ENCODE peak calls at places on chromosomes 3 and 15, in five cellular contexts. C, S, E, U and K are unnamed samples.

GRCh38 chr3:188605231-188605630 is 451.3 kb downstream of the LPP start:
- DNase-seq in S (no peak), E (no peak), U (no peak), C (no peak), K (no peak)

GRCh38 chr3:182741214-182741613 is 52.1 kb upstream of the ATP11B start:
- DNase-seq in S (no peak), E (no peak), C (no peak), U (no peak), K (no peak)

GRCh38 chr3:42660898-42661297 is 7.4 kb downstream of the ZBTB47 start:
- DNase-seq in E (no peak), S (no peak), U (no peak), C (peak; percentile 43), K (no peak)

GRCh38 chr3:18019178-18019530 is 276.7 kb upstream of the TBC1D5 start:
- DNase-seq in U (no peak), S (no peak), C (no peak), E (no peak), K (no peak)

GRCh38 chr3:158696618-158697017 is 24.2 kb upstream of the LXN start:
- DNase-seq in S (no peak), E (no peak), C (no peak), U (no peak), K (peak; percentile 62)

GRCh38 chr3:196778755-196779154 is 39.1 kb downstream of the PAK2 start:
- DNase-seq in U (no peak), C (no peak), E (no peak), S (no peak), K (peak; percentile 73)

GRCh38 chr3:154244644-154245043 is 79.6 kb downstream of the DHX36 start:
- DNase-seq in C (no peak), U (no peak), E (no peak), S (no peak), K (peak; percentile 73)

GRCh38 chr15:46618984-46619383 is 984.2 kb downstream of the SQOR start:
- DNase-seq in C (no peak), E (no peak), S (no peak), U (no peak), K (no peak)

GRCh38 chr15:62665449-62665848 is 377.1 kb upstream of the TPM1 start:
- DNase-seq in S (no peak), E (peak; percentile 56), U (no peak), C (no peak), K (peak; percentile 70)
- H3K4me3 ChIP-seq in S (no peak overlapping the region), E (no peak overlapping the region), U (no peak overlapping the region), C (no peak overlapping the region), K (no peak overlapping the region)

GRCh38 chr3:142211034-142211433 is 14.4 kb downstream of the GK5 start:
- DNase-seq in E (no peak), S (no peak), C (no peak), U (no peak), K (no peak)
- TF ChIP-seq CTCF in E (no peak), S (no peak), C (no peak), U (no peak), K (peak; percentile 18)

GRCh38 chr3:48504051-48504946 is at the start of gene SHISA5:
- DNase-seq in E (peak; percentile 89), C (peak; percentile 89), U (peak; percentile 72), S (peak; percentile 84), K (peak; percentile 87)

GRCh38 chr3:48507256-48508061 is 3.5 kb upstream of the SHISA5 start:
- DNase-seq in S (peak; percentile 60), U (peak; percentile 68), C (peak; percentile 40), E (peak; percentile 32), K (peak; percentile 64)

GRCh38 chr3:48503406-48504050 is 446 bp downstream of the SHISA5 start:
- DNase-seq in U (peak; percentile 37), C (peak; percentile 33), E (peak; percentile 61), S (peak; percentile 49), K (peak; percentile 59)

GRCh38 chr3:48502728-48503168 is 1.2 kb downstream of the SHISA5 start:
- DNase-seq in U (no peak), S (no peak), C (peak; percentile 40), E (peak; percentile 57), K (no peak)

DNA sequence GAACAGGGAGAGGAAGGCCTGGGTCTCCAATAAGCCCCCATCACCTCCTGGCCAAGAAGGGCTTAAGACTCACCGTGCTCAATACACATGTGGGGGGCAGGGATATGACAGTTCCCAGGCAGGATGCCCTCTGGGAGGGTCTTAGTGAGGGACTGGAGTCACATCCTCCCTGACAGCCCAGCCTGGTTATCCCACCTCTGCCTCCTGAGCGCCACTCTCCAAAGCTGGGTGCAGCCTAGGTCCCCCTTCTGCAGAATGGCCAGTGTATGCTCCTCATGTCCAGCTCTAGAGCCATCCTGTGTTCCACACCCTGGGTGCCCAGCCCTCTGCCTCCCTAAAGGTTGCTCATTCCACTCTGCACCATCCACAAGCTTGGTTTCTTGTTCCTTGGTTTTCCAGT is 1.2 kb upstream of the SHISA5 start:
- DNase-seq in U (no peak), C (no peak), S (no peak), E (peak; percentile 26), K (no peak)
- H3K4me3 ChIP-seq in U (no peak overlapping the region), C (no peak overlapping the region), S (no peak overlapping the region), E (no peak overlapping the region), K (no peak overlapping the region)

GRCh38 chr3:120349819-120350125 is 618 bp upstream of the LRRC58 start:
- DNase-seq in E (no peak), U (no peak), S (no peak), C (no peak), K (no peak)

GRCh38 chr3:120350431-120350941 is 1.3 kb upstream of the LRRC58 start:
- DNase-seq in E (peak; percentile 20), U (peak; percentile 10), C (no peak), S (no peak), K (peak; percentile 86)

GRCh38 chr3:120348065-120348980 is 831 bp downstream of the LRRC58 start:
- DNase-seq in S (no peak), U (peak; percentile 45), C (no peak), E (no peak), K (peak; percentile 13)

GRCh38 chr3:120352017-120352416 is 2.9 kb upstream of the LRRC58 start:
- DNase-seq in U (no peak), C (no peak), S (no peak), E (no peak), K (no peak)

DNA sequence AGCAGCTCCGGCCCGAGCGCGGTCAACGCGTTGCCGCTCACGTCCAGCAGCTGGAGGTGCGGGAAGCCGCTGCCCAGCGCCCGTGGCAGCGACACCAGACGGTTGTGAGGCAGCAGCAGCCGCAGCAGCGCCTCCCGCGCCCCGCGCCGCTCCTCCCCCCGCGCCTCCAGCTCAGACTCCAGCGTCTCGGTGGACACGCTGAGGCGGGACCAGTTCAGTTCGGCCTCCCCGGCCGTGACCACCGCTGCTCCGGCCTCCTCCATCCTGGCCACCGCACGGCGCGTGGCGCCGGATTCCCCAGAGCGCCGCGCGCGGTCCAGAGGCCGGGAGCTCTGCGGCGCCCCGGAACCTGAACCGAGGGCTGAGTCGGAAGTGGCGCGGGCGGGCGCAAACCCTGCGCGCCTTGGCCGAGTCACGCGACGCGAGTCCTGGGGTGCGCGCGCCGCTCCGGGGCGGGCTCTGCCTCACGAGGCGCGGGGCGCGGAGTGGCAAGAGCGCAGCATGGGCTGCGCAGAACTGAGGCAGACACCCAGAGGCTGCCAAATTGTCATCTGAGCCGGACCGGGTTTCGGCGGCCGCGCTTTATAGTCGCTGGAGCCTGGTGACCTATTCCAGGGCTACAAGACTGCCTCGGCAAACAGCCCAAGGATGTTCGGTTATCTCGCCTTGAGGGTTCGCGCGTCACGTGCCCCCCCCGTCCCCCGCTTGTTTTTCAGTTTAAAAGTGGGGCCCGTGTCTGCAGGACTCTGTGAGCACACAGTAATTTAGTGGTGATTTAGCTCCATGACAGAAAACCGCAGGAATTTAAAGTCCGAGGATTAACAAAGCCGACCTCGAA is at the start of gene LRRC58:
- DNase-seq in U (peak; percentile 92), E (peak; percentile 91), C (peak; percentile 89), S (peak; percentile 91), K (peak; percentile 97)
- TF ChIP-seq CTCF in U (no peak), E (peak; percentile 45), C (no peak), S (no peak), K (peak; percentile 2)

GRCh38 chr15:65101891-65102708 is 12.9 kb downstream of the UBAP1L start:
- DNase-seq in C (no peak), S (no peak), U (no peak), E (no peak), K (no peak)
- H3K4me3 ChIP-seq in C (no peak overlapping the region), S (no peak overlapping the region), U (no peak overlapping the region), E (no peak overlapping the region), K (no peak overlapping the region)

DNA sequence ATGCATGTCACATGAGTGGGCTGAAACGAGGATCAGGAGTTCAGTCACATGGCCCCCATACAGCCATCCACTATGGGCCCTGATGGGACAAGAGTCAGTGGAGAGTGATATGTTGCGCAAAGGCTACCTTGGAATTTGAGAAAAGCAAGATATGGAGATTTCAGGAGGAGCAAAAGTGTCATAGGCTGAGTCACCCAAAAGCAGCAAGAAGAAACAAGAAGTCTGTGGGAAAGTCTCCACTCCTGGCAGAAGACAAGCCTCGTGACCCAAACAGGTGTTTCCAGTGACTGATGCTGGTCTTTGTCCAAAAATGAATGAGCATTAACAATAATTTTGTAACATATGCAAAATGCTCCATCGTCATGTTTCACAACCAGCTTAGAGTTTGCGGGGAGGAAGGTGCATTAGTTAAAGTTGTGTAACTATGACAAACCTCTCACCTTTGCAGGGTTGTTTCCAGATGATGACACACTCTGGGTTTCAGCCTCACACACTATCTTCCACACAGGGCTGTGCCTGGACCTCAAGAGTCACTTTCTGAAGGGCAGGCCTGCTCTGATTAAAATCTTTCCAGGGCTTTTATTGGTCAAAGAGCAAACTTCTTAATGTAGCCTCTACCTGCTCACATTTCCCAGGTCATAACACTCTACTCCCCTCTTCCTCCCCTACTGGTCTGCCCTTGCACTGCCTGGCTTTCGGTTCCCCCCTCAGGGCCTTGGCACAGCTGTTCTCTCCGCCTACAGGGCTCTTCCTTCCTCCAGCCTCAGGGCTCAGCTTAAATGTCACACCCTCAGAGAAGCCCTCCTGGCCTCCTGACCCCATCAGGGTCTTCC is 3.9 kb upstream of the DNASE1L3 start:
- DNase-seq in E (no peak), C (no peak), S (no peak), U (no peak), K (peak; percentile 70)
- TF ChIP-seq CTCF in E (no peak), C (no peak), S (no peak), U (no peak), K (no peak)

GRCh38 chr3:29324180-29324651 is 43.3 kb downstream of the RBMS3 start:
- DNase-seq in C (peak; percentile 57), S (peak; percentile 68), U (peak; percentile 7), E (peak; percentile 44), K (peak; percentile 54)
- H3K4me3 ChIP-seq in C (peak overlapping the region; percentile 26), S (no peak overlapping the region), U (no peak overlapping the region), E (peak overlapping the region; percentile 9), K (peak overlapping the region; percentile 38)

DNA sequence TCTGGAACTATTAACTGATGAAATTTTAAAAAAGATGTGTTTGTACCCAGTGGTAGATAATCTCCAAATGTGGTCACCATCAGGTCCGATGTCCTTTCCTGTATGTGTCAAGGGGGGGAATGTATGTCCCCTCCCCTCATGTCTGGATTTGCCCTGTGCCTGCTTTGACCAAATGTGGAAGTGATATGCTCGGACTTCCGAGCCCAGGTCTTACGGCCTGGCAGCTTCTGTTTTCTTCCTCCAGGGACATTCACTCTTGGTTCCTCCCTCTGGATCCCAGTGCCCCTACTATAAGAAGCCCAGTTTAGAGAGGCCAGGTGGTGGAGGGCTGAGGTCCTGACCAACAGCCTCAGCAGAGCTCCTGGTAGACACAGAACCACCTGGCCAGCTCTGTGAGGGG is 75.5 kb downstream of the CCR1 start:
- DNase-seq in S (no peak), C (no peak), U (no peak), E (no peak), K (no peak)
- TF ChIP-seq CTCF in S (no peak), C (no peak), U (no peak), E (no peak), K (no peak)

GRCh38 chr15:31483924-31484368 is 157.3 kb downstream of the KLF13 start:
- DNase-seq in U (peak; percentile 10), S (no peak), C (no peak), E (no peak), K (no peak)
- H3K4me3 ChIP-seq in U (no peak overlapping the region), S (no peak overlapping the region), C (no peak overlapping the region), E (no peak overlapping the region), K (no peak overlapping the region)